ENCODE peak calls at places on chromosomes 7 and 10, in eight cellular contexts. One of them, this sample, is unnamed.

GRCh38 chr7:135377171-135377570 is 132.7 kb downstream of the CNOT4 start:
- DNase-seq in BE2C: no peak
- DNase-seq in NCI-H526: no peak
- DNase-seq in activated effector memory CD4-positive, alpha-beta T cell treated with Interleukin-2 at 50 U/mL for 16 hours: no peak
- DNase-seq in A549: no peak
- DNase-seq in erythroblast: no peak
- DNase-seq in SK-MEL-5: no peak
- DNase-seq in NT2/D1: no peak
- DNase-seq in this sample: no peak

GRCh38 chr10:118983263-118983662 is 46.3 kb upstream of the NANOS1 start:
- DNase-seq in NCI-H526: no peak
- DNase-seq in BE2C: peak; percentile 58
- DNase-seq in NT2/D1: no peak
- DNase-seq in activated effector memory CD4-positive, alpha-beta T cell treated with Interleukin-2 at 50 U/mL for 16 hours: no peak
- DNase-seq in SK-MEL-5: no peak
- DNase-seq in erythroblast: no peak
- DNase-seq in A549: no peak
- DNase-seq in this sample: peak; percentile 37

GRCh38 chr10:1123198-1123597 is 67.0 kb downstream of the WDR37 start:
- DNase-seq in erythroblast: no peak
- DNase-seq in BE2C: no peak
- DNase-seq in activated effector memory CD4-positive, alpha-beta T cell treated with Interleukin-2 at 50 U/mL for 16 hours: no peak
- DNase-seq in SK-MEL-5: no peak
- DNase-seq in NT2/D1: no peak
- DNase-seq in NCI-H526: no peak
- DNase-seq in A549: no peak
- DNase-seq in this sample: no peak

GRCh38 chr10:76555271-76555670 is 1082.3 kb downstream of the KCNMA1 start:
- DNase-seq in BE2C: no peak
- DNase-seq in NT2/D1: no peak
- DNase-seq in activated effector memory CD4-positive, alpha-beta T cell treated with Interleukin-2 at 50 U/mL for 16 hours: no peak
- DNase-seq in NCI-H526: no peak
- DNase-seq in A549: no peak
- DNase-seq in SK-MEL-5: no peak
- DNase-seq in erythroblast: no peak
- DNase-seq in this sample: no peak

GRCh38 chr7:106819546-106819945 is 45.5 kb upstream of the PIK3CG start:
- DNase-seq in NCI-H526: no peak
- DNase-seq in NT2/D1: no peak
- DNase-seq in A549: no peak
- DNase-seq in erythroblast: no peak
- DNase-seq in BE2C: no peak
- DNase-seq in SK-MEL-5: no peak
- DNase-seq in activated effector memory CD4-positive, alpha-beta T cell treated with Interleukin-2 at 50 U/mL for 16 hours: no peak
- DNase-seq in this sample: no peak

GRCh38 chr7:130141858-130142653 is 63.1 kb downstream of the TMEM209 start:
- DNase-seq in NT2/D1: no peak
- DNase-seq in A549: no peak
- DNase-seq in BE2C: no peak
- DNase-seq in activated effector memory CD4-positive, alpha-beta T cell treated with Interleukin-2 at 50 U/mL for 16 hours: no peak
- DNase-seq in NCI-H526: peak; percentile 42
- DNase-seq in SK-MEL-5: no peak
- DNase-seq in erythroblast: peak; percentile 41
- DNase-seq in this sample: no peak

GRCh38 chr7:11427686-11428273 is 404.2 kb downstream of the THSD7A start:
- DNase-seq in NCI-H526: peak; percentile 76
- DNase-seq in activated effector memory CD4-positive, alpha-beta T cell treated with Interleukin-2 at 50 U/mL for 16 hours: no peak
- DNase-seq in NT2/D1: peak; percentile 66
- DNase-seq in BE2C: peak; percentile 30
- DNase-seq in erythroblast: peak; percentile 67
- DNase-seq in SK-MEL-5: peak; percentile 80
- DNase-seq in A549: peak; percentile 48
- DNase-seq in this sample: no peak

GRCh38 chr10:84331091-84331490 is 2.7 kb downstream of the CCSER2 start:
- DNase-seq in BE2C: no peak
- DNase-seq in NT2/D1: no peak
- DNase-seq in erythroblast: no peak
- DNase-seq in NCI-H526: no peak
- DNase-seq in A549: no peak
- DNase-seq in activated effector memory CD4-positive, alpha-beta T cell treated with Interleukin-2 at 50 U/mL for 16 hours: no peak
- DNase-seq in SK-MEL-5: no peak
- DNase-seq in this sample: no peak

GRCh38 chr10:61299156-61299555 is 154.0 kb downstream of the TMEM26 start:
- DNase-seq in SK-MEL-5: no peak
- DNase-seq in activated effector memory CD4-positive, alpha-beta T cell treated with Interleukin-2 at 50 U/mL for 16 hours: no peak
- DNase-seq in BE2C: no peak
- DNase-seq in A549: no peak
- DNase-seq in erythroblast: no peak
- DNase-seq in NCI-H526: no peak
- DNase-seq in NT2/D1: no peak
- DNase-seq in this sample: no peak

GRCh38 chr7:37201003-37201875 is 247.4 kb downstream of the ELMO1 start:
- DNase-seq in activated effector memory CD4-positive, alpha-beta T cell treated with Interleukin-2 at 50 U/mL for 16 hours: peak; percentile 10
- DNase-seq in erythroblast: peak; percentile 65
- DNase-seq in NT2/D1: peak; percentile 85
- DNase-seq in A549: peak; percentile 84
- DNase-seq in BE2C: peak; percentile 77
- DNase-seq in SK-MEL-5: peak; percentile 85
- DNase-seq in NCI-H526: peak; percentile 84
- DNase-seq in this sample: peak; percentile 77

GRCh38 chr10:122445469-122445868 is 9.0 kb upstream of the ARMS2 start:
- DNase-seq in erythroblast: no peak
- DNase-seq in NCI-H526: no peak
- DNase-seq in activated effector memory CD4-positive, alpha-beta T cell treated with Interleukin-2 at 50 U/mL for 16 hours: no peak
- DNase-seq in A549: no peak
- DNase-seq in BE2C: no peak
- DNase-seq in SK-MEL-5: no peak
- DNase-seq in NT2/D1: no peak
- DNase-seq in this sample: no peak

GRCh38 chr10:80422221-80422536 is 13.8 kb downstream of the PRXL2A start:
- DNase-seq in BE2C: no peak
- DNase-seq in A549: no peak
- DNase-seq in NT2/D1: no peak
- DNase-seq in SK-MEL-5: no peak
- DNase-seq in erythroblast: no peak
- DNase-seq in activated effector memory CD4-positive, alpha-beta T cell treated with Interleukin-2 at 50 U/mL for 16 hours: no peak
- DNase-seq in NCI-H526: no peak
- DNase-seq in this sample: no peak

GRCh38 chr10:125005312-125006187 is 63.6 kb downstream of the ZRANB1 start:
- DNase-seq in NT2/D1: no peak
- DNase-seq in erythroblast: no peak
- DNase-seq in activated effector memory CD4-positive, alpha-beta T cell treated with Interleukin-2 at 50 U/mL for 16 hours: no peak
- DNase-seq in BE2C: no peak
- DNase-seq in SK-MEL-5: no peak
- DNase-seq in NCI-H526: no peak
- DNase-seq in A549: no peak
- DNase-seq in this sample: peak; percentile 4

GRCh38 chr10:12511651-12512050 is 162.3 kb downstream of the CAMK1D start:
- DNase-seq in NT2/D1: no peak
- DNase-seq in SK-MEL-5: no peak
- DNase-seq in NCI-H526: no peak
- DNase-seq in erythroblast: no peak
- DNase-seq in A549: no peak
- DNase-seq in BE2C: no peak
- DNase-seq in activated effector memory CD4-positive, alpha-beta T cell treated with Interleukin-2 at 50 U/mL for 16 hours: no peak
- DNase-seq in this sample: no peak

GRCh38 chr10:112911196-112911595 is 38.9 kb upstream of the TCF7L2 start:
- DNase-seq in NT2/D1: no peak
- DNase-seq in activated effector memory CD4-positive, alpha-beta T cell treated with Interleukin-2 at 50 U/mL for 16 hours: no peak
- DNase-seq in A549: no peak
- DNase-seq in NCI-H526: no peak
- DNase-seq in BE2C: no peak
- DNase-seq in SK-MEL-5: no peak
- DNase-seq in erythroblast: no peak
- DNase-seq in this sample: no peak

GRCh38 chr7:74047804-74048380 is 19.9 kb downstream of the ELN start:
- DNase-seq in activated effector memory CD4-positive, alpha-beta T cell treated with Interleukin-2 at 50 U/mL for 16 hours: no peak
- DNase-seq in SK-MEL-5: no peak
- DNase-seq in erythroblast: no peak
- DNase-seq in BE2C: no peak
- DNase-seq in NT2/D1: no peak
- DNase-seq in NCI-H526: no peak
- DNase-seq in A549: no peak
- DNase-seq in this sample: no peak

GRCh38 chr10:94785211-94785610 is 22.7 kb downstream of the CYP2C19 start:
- DNase-seq in activated effector memory CD4-positive, alpha-beta T cell treated with Interleukin-2 at 50 U/mL for 16 hours: no peak
- DNase-seq in NT2/D1: no peak
- DNase-seq in NCI-H526: no peak
- DNase-seq in erythroblast: no peak
- DNase-seq in A549: no peak
- DNase-seq in BE2C: no peak
- DNase-seq in SK-MEL-5: no peak
- DNase-seq in this sample: no peak

GRCh38 chr10:79239275-79239779 is 107.9 kb upstream of the PPIF start:
- DNase-seq in NT2/D1: no peak
- DNase-seq in A549: no peak
- DNase-seq in SK-MEL-5: peak; percentile 72
- DNase-seq in BE2C: no peak
- DNase-seq in NCI-H526: no peak
- DNase-seq in erythroblast: peak; percentile 18
- DNase-seq in activated effector memory CD4-positive, alpha-beta T cell treated with Interleukin-2 at 50 U/mL for 16 hours: no peak
- DNase-seq in this sample: no peak

GRCh38 chr10:12487366-12487765 is 138.0 kb downstream of the CAMK1D start:
- DNase-seq in A549: no peak
- DNase-seq in NT2/D1: no peak
- DNase-seq in NCI-H526: no peak
- DNase-seq in BE2C: no peak
- DNase-seq in SK-MEL-5: no peak
- DNase-seq in activated effector memory CD4-positive, alpha-beta T cell treated with Interleukin-2 at 50 U/mL for 16 hours: no peak
- DNase-seq in erythroblast: no peak
- DNase-seq in this sample: no peak

GRCh38 chr7:157693071-157693520 is 356.3 kb downstream of the DNAJB6 start:
- DNase-seq in A549: no peak
- DNase-seq in NT2/D1: no peak
- DNase-seq in SK-MEL-5: no peak
- DNase-seq in NCI-H526: peak; percentile 45
- DNase-seq in activated effector memory CD4-positive, alpha-beta T cell treated with Interleukin-2 at 50 U/mL for 16 hours: no peak
- DNase-seq in erythroblast: no peak
- DNase-seq in BE2C: no peak
- DNase-seq in this sample: no peak

GRCh38 chr7:21044384-21044783 is 257.7 kb upstream of the SP8 start:
- DNase-seq in erythroblast: no peak
- DNase-seq in A549: no peak
- DNase-seq in activated effector memory CD4-positive, alpha-beta T cell treated with Interleukin-2 at 50 U/mL for 16 hours: no peak
- DNase-seq in NCI-H526: peak; percentile 47
- DNase-seq in SK-MEL-5: no peak
- DNase-seq in BE2C: no peak
- DNase-seq in NT2/D1: no peak
- DNase-seq in this sample: no peak

GRCh38 chr10:78263521-78263988 is 229.9 kb downstream of the RPS24 start:
- DNase-seq in SK-MEL-5: no peak
- DNase-seq in A549: peak; percentile 62
- DNase-seq in NCI-H526: no peak
- DNase-seq in BE2C: peak; percentile 20
- DNase-seq in erythroblast: no peak
- DNase-seq in NT2/D1: no peak
- DNase-seq in activated effector memory CD4-positive, alpha-beta T cell treated with Interleukin-2 at 50 U/mL for 16 hours: no peak
- DNase-seq in this sample: no peak

This sample was measured in WERI-Rb-1.